ENCODE peak calls at places on chromosomes 6 and 20, in five cellular contexts. U is nephron progenitor cell, O is colonic mucosa, C is AG04449, I is fibroblast of pulmonary artery. H is an unnamed sample.

GRCh38 chr6:106309766-106310373 is 15.7 kb downstream of the ATG5 start:
- DNase-seq in C (no peak), O (no peak), U (no peak), I (peak), H (no peak)

GRCh38 chr6:32840604-32841246 is 2.2 kb upstream of the TAP2 start:
- DNase-seq in U (no peak), I (no peak), C (no peak), O (no peak), H (no peak)

GRCh38 chr6:33620158-33620583 is 951 bp upstream of the ITPR3 start:
- DNase-seq in U (peak), O (peak), I (no peak), C (no peak), H (no peak)

GRCh38 chr6:53494076-53494475 is 50.8 kb downstream of the GCLC start:
- DNase-seq in I (no peak), C (no peak), U (no peak), O (no peak), H (no peak)

GRCh38 chr6:133977983-133978895 is 25.2 kb downstream of the TBPL1 start:
- DNase-seq in I (peak), C (peak), O (no peak), U (no peak), H (no peak)

GRCh38 chr6:100880149-100880900 is 804 bp downstream of the ASCC3 start:
- DNase-seq in C (no peak), O (peak), U (no peak), I (peak), H (no peak)

GRCh38 chr6:6008648-6009421 is 2.1 kb upstream of the NRN1 start:
- DNase-seq in U (peak), I (no peak), C (no peak), O (peak), H (no peak)

GRCh38 chr6:34324738-34325444 is 67.6 kb downstream of the NUDT3 start:
- DNase-seq in C (no peak), U (peak), O (no peak), I (peak), H (no peak)

GRCh38 chr6:150418825-150419594 is 50.2 kb downstream of the IYD start:
- DNase-seq in I (peak), C (no peak), O (peak), U (peak), H (peak)

GRCh38 chr20:6783752-6784725 is 16.6 kb downstream of the BMP2 start:
- DNase-seq in I (peak), U (no peak), C (no peak), O (peak), H (no peak)

GRCh38 chr6:22362361-22362760 is 65.5 kb upstream of the PRL start:
- DNase-seq in C (no peak), O (no peak), U (no peak), I (no peak), H (no peak)

GRCh38 chr6:105164418-105164817 is 15.4 kb downstream of the POPDC3 start:
- DNase-seq in C (no peak), I (peak), U (no peak), O (no peak), H (no peak)

GRCh38 chr6:71967436-71967835 is 81.1 kb downstream of the RIMS1 start:
- DNase-seq in C (peak), I (no peak), O (no peak), U (no peak), H (no peak)

GRCh38 chr6:113654396-113654795 is 202.7 kb upstream of the MARCKS start:
- DNase-seq in U (no peak), I (peak), O (no peak), C (no peak), H (peak)

GRCh38 chr20:58810879-58811250 is 39.8 kb downstream of the GNAS-AS1 start:
- DNase-seq in C (no peak), I (no peak), O (no peak), U (no peak), H (no peak)

GRCh38 chr20:41577129-41578009 is 40.8 kb downstream of the CHD6 start:
- DNase-seq in O (no peak), C (no peak), I (no peak), U (no peak), H (no peak)

GRCh38 chr6:24403501-24403824 is 727 bp downstream of the MRS2 start:
- DNase-seq in O (no peak), C (no peak), U (no peak), I (no peak), H (no peak)

GRCh38 chr20:19903168-19903676 is 113.9 kb upstream of the NAA20 start:
- DNase-seq in C (no peak), O (peak), U (no peak), I (peak), H (no peak)

GRCh38 chr6:158222066-158222465 is 53.9 kb downstream of the GTF2H5 start:
- DNase-seq in I (no peak), O (no peak), C (no peak), U (no peak), H (no peak)

GRCh38 chr6:26401987-26402658 is at the start of gene BTN3A1:
- DNase-seq in U (peak), C (no peak), I (peak), O (peak), H (peak)

GRCh38 chr6:3940703-3941102 is 91.5 kb downstream of the FAM50B start:
- DNase-seq in U (no peak), O (no peak), I (no peak), C (no peak), H (no peak)

GRCh38 chr6:35230950-35231349 is 17.2 kb downstream of the SCUBE3 start:
- DNase-seq in O (peak), I (peak), C (no peak), U (no peak), H (no peak)

GRCh38 chr6:85551264-85551663 is 42.4 kb downstream of the SNX14 start:
- DNase-seq in U (no peak), C (no peak), I (no peak), O (no peak), H (no peak)

GRCh38 chr6:4134841-4135664 is at the start of gene ECI2:
- DNase-seq in O (no peak), C (no peak), I (no peak), U (no peak), H (peak)

GRCh38 chr6:14231071-14231483 is 113.5 kb downstream of the CD83 start:
- DNase-seq in C (no peak), U (no peak), I (no peak), O (no peak), H (no peak)

GRCh38 chr6:166512567-166512966 is 73.9 kb downstream of the RAMACL start:
- DNase-seq in C (no peak), I (no peak), U (no peak), O (no peak), H (no peak)

GRCh38 chr6:166514196-166514595 is 72.3 kb downstream of the RAMACL start:
- DNase-seq in I (no peak), O (no peak), U (no peak), C (no peak), H (no peak)

GRCh38 chr6:166516256-166516655 is 70.2 kb downstream of the RAMACL start:
- DNase-seq in C (no peak), O (no peak), I (peak), U (no peak), H (no peak)

GRCh38 chr6:166511316-166511715 is 75.2 kb downstream of the RAMACL start:
- DNase-seq in I (no peak), O (no peak), C (no peak), U (no peak), H (no peak)

GRCh38 chr6:166515072-166515810 is 71.2 kb downstream of the RAMACL start:
- DNase-seq in I (peak), U (no peak), C (peak), O (no peak), H (no peak)
- TF ChIP-seq CTCF in I (peak), U (no peak), C (peak), O (no peak), H (peak)

GRCh38 chr6:139236105-139236504 is 55.7 kb downstream of the TXLNB start:
- DNase-seq in C (no peak), O (no peak), I (no peak), U (no peak), H (peak)

GRCh38 chr6:139230421-139230840 is 61.4 kb downstream of the TXLNB start:
- DNase-seq in I (peak), O (no peak), U (no peak), C (peak), H (no peak)

GRCh38 chr6:139235666-139236065 is 56.1 kb downstream of the TXLNB start:
- DNase-seq in U (no peak), I (no peak), C (no peak), O (no peak), H (peak)

GRCh38 chr6:139231206-139231605 is 60.6 kb downstream of the TXLNB start:
- DNase-seq in O (no peak), C (no peak), I (no peak), U (no peak), H (no peak)
- TF ChIP-seq CTCF in O (no peak), C (no peak), I (no peak), U (no peak), H (no peak)

DNA sequence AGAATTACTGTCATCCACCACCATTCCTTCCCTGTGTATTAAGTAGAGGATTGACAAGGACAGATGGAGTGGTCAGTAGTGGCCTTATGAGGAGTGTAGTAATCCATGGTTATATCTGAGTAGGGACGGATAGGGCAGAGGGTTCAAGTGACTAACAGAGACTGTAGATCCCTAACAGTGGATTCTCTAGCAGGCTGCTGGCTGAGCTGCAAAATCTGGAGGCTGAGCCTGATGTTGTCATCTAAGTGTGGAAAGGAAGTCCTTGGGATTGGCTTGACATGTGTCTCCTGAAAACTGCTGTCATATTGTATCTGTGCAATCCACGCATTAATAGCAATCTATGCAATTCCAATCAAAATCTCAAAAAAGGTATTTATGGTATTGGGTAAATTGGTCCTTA is 94.2 kb downstream of the WASF1 start:
- DNase-seq in U (no peak), C (no peak), I (no peak), O (no peak), H (no peak)
- TF ChIP-seq CTCF in U (no peak), C (no peak), I (no peak), O (no peak), H (no peak)

DNA sequence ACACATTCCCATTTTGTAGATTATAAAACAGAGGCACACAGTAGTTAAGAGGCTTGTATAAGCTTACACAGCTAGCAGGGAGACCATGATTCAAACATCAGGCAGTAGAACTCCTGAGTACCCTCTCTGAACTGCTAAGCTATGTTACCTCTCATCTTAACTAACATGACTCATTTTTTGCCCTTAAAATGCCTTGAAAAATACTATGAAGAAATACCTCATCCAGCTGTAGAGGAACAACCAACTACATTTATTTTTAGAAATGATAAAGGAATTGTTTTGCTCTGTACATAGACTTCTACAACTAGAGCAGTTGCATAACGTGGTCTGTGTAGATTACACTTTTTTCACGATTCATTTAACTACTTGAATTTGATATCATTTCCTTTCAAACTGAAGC is 102.1 kb downstream of the FLRT3 start:
- DNase-seq in C (peak), O (no peak), U (no peak), I (peak), H (no peak)
- TF ChIP-seq CTCF in C (no peak), O (no peak), U (no peak), I (no peak), H (no peak)

DNA sequence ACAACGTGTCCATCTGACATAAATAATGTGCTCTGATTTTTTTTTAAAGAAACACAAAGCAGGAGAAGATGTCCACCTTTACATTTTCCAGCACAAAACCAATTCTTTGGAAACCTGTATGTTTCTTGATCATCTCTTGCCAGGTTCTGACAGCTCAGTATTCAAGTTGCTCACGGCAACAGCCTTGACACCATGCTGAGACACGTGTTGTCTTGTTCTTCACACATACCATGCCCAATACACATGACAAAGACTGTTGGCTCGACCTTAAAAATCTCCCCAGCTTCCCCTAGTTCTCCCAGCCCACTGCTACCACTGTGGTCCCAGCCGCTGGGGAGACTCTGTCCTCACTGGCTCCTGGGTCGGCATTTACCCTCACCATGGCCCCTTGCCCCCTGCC is 518.9 kb downstream of the PREX1 start:
- DNase-seq in I (no peak), C (no peak), O (no peak), U (no peak), H (no peak)
- TF ChIP-seq CTCF in I (no peak), C (no peak), O (no peak), U (no peak), H (no peak)